ENCODE peak calls at places on chromosome X, in eight cellular contexts. F, E, U, M, Q, O, P and C are unnamed samples.

GRCh38 chrX:96407501-96407900 is 277.1 kb upstream of the DIAPH2 start:
- DNase-seq in M (no peak), Q (no peak), U (no peak), E (no peak), P (no peak), O (no peak), F (peak; percentile 55), C (no peak)

GRCh38 chrX:120774611-120775010 is 101.1 kb downstream of the CT47B1 start:
- DNase-seq in P (no peak), U (no peak), E (no peak), Q (no peak), M (no peak), O (no peak), F (no peak), C (no peak)

GRCh38 chrX:12570859-12571501 is 220.2 kb upstream of the PRPS2 start:
- DNase-seq in P (no peak), M (no peak), F (no peak), O (no peak), E (no peak), Q (no peak), U (no peak), C (no peak)

GRCh38 chrX:142076633-142077032 is 128.5 kb downstream of the MAGEC2 start:
- DNase-seq in Q (no peak), U (no peak), M (no peak), F (no peak), P (no peak), E (no peak), O (no peak), C (no peak)

GRCh38 chrX:21972721-21973120 is 32.2 kb downstream of the SMS start:
- DNase-seq in Q (peak; percentile 32), E (no peak), M (peak; percentile 16), U (peak; percentile 34), O (no peak), F (peak; percentile 88), P (no peak), C (no peak)

GRCh38 chrX:39513836-39514235 is 583.9 kb downstream of the BCOR start:
- DNase-seq in E (no peak), O (no peak), P (no peak), F (peak; percentile 9), M (no peak), Q (no peak), U (no peak), C (no peak)

GRCh38 chrX:50941638-50942037 is 31.1 kb downstream of the BMP15 start:
- DNase-seq in O (peak; percentile 17), E (no peak), M (peak; percentile 11), F (no peak), Q (peak; percentile 0), U (no peak), P (no peak), C (no peak)

GRCh38 chrX:105636667-105637066 is 185.7 kb upstream of the NRK start:
- DNase-seq in P (no peak), M (no peak), E (no peak), U (no peak), F (no peak), Q (no peak), O (peak; percentile 15), C (no peak)

GRCh38 chrX:65821721-65822496 is 154.5 kb downstream of the MSN start:
- DNase-seq in F (no peak), P (no peak), M (peak; percentile 6), Q (peak; percentile 32), O (peak; percentile 42), U (peak; percentile 6), E (no peak), C (no peak)

GRCh38 chrX:40552768-40553167 is 28.0 kb upstream of the ATP6AP2 start:
- DNase-seq in M (no peak), F (peak; percentile 12), E (no peak), U (no peak), O (no peak), Q (no peak), P (no peak), C (no peak)

GRCh38 chrX:151754042-151754419 is 19.5 kb downstream of the CNGA2 start:
- DNase-seq in M (no peak), E (no peak), Q (no peak), P (peak; percentile 11), U (no peak), F (peak; percentile 75), O (no peak), C (no peak)

GRCh38 chrX:55057691-55058249 is 17.1 kb upstream of the PAGE2B start:
- DNase-seq in F (peak; percentile 18), M (no peak), O (peak; percentile 11), P (peak; percentile 2), E (peak; percentile 23), U (no peak), Q (peak; percentile 3), C (no peak)

GRCh38 chrX:2523911-2524310 is 23.1 kb upstream of the DHRSX start:
- DNase-seq in F (no peak), P (no peak), E (no peak), O (no peak), U (no peak), Q (no peak), M (no peak), C (no peak)

GRCh38 chrX:7965436-7965835 is 38.2 kb upstream of the PNPLA4 start:
- DNase-seq in U (no peak), P (no peak), Q (no peak), E (no peak), M (no peak), F (no peak), O (no peak), C (no peak)

GRCh38 chrX:152641996-152642395 is 4.3 kb downstream of the GABRQ start:
- DNase-seq in M (no peak), O (peak; percentile 21), U (no peak), F (peak; percentile 4), P (no peak), Q (no peak), E (no peak), C (no peak)